ENCODE peak calls at places on chromosomes 13 and 19, in eight cellular contexts. One of them, this sample, is unnamed.

GRCh38 chr19:17957887-17958286 is 9.0 kb upstream of the KCNN1 start:
- DNase-seq in stimulated activated CD4-positive, alpha-beta T cell treated with anti-CD3 and anti-CD28 coated beads, TNF-alpha, amount 100 ng/mL, for 24 hours: no peak
- DNase-seq in neuronal stem cell: no peak
- DNase-seq in testis: no peak
- DNase-seq in C1 segment of cervical spinal cord: no peak
- DNase-seq in colonic mucosa: no peak
- DNase-seq in amygdala: no peak
- DNase-seq in astrocyte of the spinal cord: no peak
- DNase-seq in this sample: no peak

GRCh38 chr19:30224689-30225606 is 147.2 kb upstream of the ZNF536 start:
- DNase-seq in stimulated activated CD4-positive, alpha-beta T cell treated with anti-CD3 and anti-CD28 coated beads, TNF-alpha, amount 100 ng/mL, for 24 hours: no peak
- DNase-seq in neuronal stem cell: no peak
- DNase-seq in testis: peak
- DNase-seq in C1 segment of cervical spinal cord: no peak
- DNase-seq in colonic mucosa: no peak
- DNase-seq in amygdala: no peak
- DNase-seq in astrocyte of the spinal cord: no peak
- DNase-seq in this sample: no peak

GRCh38 chr13:52760078-52760477 is 20.5 kb upstream of the CNMD start:
- DNase-seq in stimulated activated CD4-positive, alpha-beta T cell treated with anti-CD3 and anti-CD28 coated beads, TNF-alpha, amount 100 ng/mL, for 24 hours: no peak
- DNase-seq in neuronal stem cell: no peak
- DNase-seq in testis: no peak
- DNase-seq in C1 segment of cervical spinal cord: no peak
- DNase-seq in colonic mucosa: no peak
- DNase-seq in amygdala: no peak
- DNase-seq in astrocyte of the spinal cord: no peak
- DNase-seq in this sample: no peak

GRCh38 chr19:3364501-3364858 is 1.9 kb upstream of the NFIC start:
- DNase-seq in stimulated activated CD4-positive, alpha-beta T cell treated with anti-CD3 and anti-CD28 coated beads, TNF-alpha, amount 100 ng/mL, for 24 hours: no peak
- DNase-seq in neuronal stem cell: no peak
- DNase-seq in testis: no peak
- DNase-seq in C1 segment of cervical spinal cord: no peak
- DNase-seq in colonic mucosa: no peak
- DNase-seq in amygdala: no peak
- DNase-seq in astrocyte of the spinal cord: no peak
- DNase-seq in this sample: no peak

GRCh38 chr19:37869766-37870340 is 36.5 kb downstream of the WDR87 start:
- DNase-seq in stimulated activated CD4-positive, alpha-beta T cell treated with anti-CD3 and anti-CD28 coated beads, TNF-alpha, amount 100 ng/mL, for 24 hours: no peak
- DNase-seq in neuronal stem cell: no peak
- DNase-seq in testis: no peak
- DNase-seq in C1 segment of cervical spinal cord: no peak
- DNase-seq in colonic mucosa: no peak
- DNase-seq in amygdala: no peak
- DNase-seq in astrocyte of the spinal cord: no peak
- DNase-seq in this sample: no peak

GRCh38 chr19:46287585-46287984 is 9.3 kb upstream of the HIF3A start:
- DNase-seq in stimulated activated CD4-positive, alpha-beta T cell treated with anti-CD3 and anti-CD28 coated beads, TNF-alpha, amount 100 ng/mL, for 24 hours: no peak
- DNase-seq in neuronal stem cell: no peak
- DNase-seq in testis: no peak
- DNase-seq in C1 segment of cervical spinal cord: no peak
- DNase-seq in colonic mucosa: no peak
- DNase-seq in amygdala: no peak
- DNase-seq in astrocyte of the spinal cord: no peak
- DNase-seq in this sample: no peak

GRCh38 chr19:51802775-51803174 is 7.8 kb downstream of the FPR3 start:
- DNase-seq in stimulated activated CD4-positive, alpha-beta T cell treated with anti-CD3 and anti-CD28 coated beads, TNF-alpha, amount 100 ng/mL, for 24 hours: no peak
- DNase-seq in neuronal stem cell: no peak
- DNase-seq in testis: no peak
- DNase-seq in C1 segment of cervical spinal cord: no peak
- DNase-seq in colonic mucosa: no peak
- DNase-seq in amygdala: no peak
- DNase-seq in astrocyte of the spinal cord: no peak
- DNase-seq in this sample: no peak

GRCh38 chr13:27442797-27443196 is 7.6 kb downstream of the MTIF3 start:
- DNase-seq in stimulated activated CD4-positive, alpha-beta T cell treated with anti-CD3 and anti-CD28 coated beads, TNF-alpha, amount 100 ng/mL, for 24 hours: no peak
- DNase-seq in neuronal stem cell: no peak
- DNase-seq in testis: no peak
- DNase-seq in C1 segment of cervical spinal cord: no peak
- DNase-seq in colonic mucosa: no peak
- DNase-seq in amygdala: no peak
- DNase-seq in astrocyte of the spinal cord: no peak
- DNase-seq in this sample: no peak

GRCh38 chr19:6536138-6536671 is 5.4 kb downstream of the TNFSF9 start:
- DNase-seq in stimulated activated CD4-positive, alpha-beta T cell treated with anti-CD3 and anti-CD28 coated beads, TNF-alpha, amount 100 ng/mL, for 24 hours: peak
- DNase-seq in neuronal stem cell: no peak
- DNase-seq in testis: peak
- DNase-seq in C1 segment of cervical spinal cord: peak
- DNase-seq in colonic mucosa: peak
- DNase-seq in amygdala: peak
- DNase-seq in astrocyte of the spinal cord: peak
- DNase-seq in this sample: peak

GRCh38 chr13:111480503-111480902 is 160.1 kb downstream of the TEX29 start:
- DNase-seq in stimulated activated CD4-positive, alpha-beta T cell treated with anti-CD3 and anti-CD28 coated beads, TNF-alpha, amount 100 ng/mL, for 24 hours: no peak
- DNase-seq in neuronal stem cell: no peak
- DNase-seq in testis: no peak
- DNase-seq in C1 segment of cervical spinal cord: no peak
- DNase-seq in colonic mucosa: no peak
- DNase-seq in amygdala: no peak
- DNase-seq in astrocyte of the spinal cord: no peak
- DNase-seq in this sample: no peak

GRCh38 chr13:26699197-26699490 is 61.4 kb downstream of the GPR12 start:
- DNase-seq in stimulated activated CD4-positive, alpha-beta T cell treated with anti-CD3 and anti-CD28 coated beads, TNF-alpha, amount 100 ng/mL, for 24 hours: no peak
- DNase-seq in neuronal stem cell: no peak
- DNase-seq in testis: no peak
- DNase-seq in C1 segment of cervical spinal cord: no peak
- DNase-seq in colonic mucosa: no peak
- DNase-seq in amygdala: no peak
- DNase-seq in astrocyte of the spinal cord: no peak
- DNase-seq in this sample: no peak

This sample was measured in substantia nigra.